ENCODE peak calls at places on chromosomes 16 and 17, in ten cellular contexts. J is H1, I is spleen, Q is suprapubic skin, H is endothelial cell of umbilical vein, C is transverse colon, V is HCT116, A is esophagus muscularis mucosa, Z is sigmoid colon, M is stomach. N is an unnamed sample.

GRCh38 chr17:72136692-72137550 is 16.1 kb downstream of the SOX9 start:
- DNase-seq in M (no peak), A (no peak), V (peak; percentile 61), J (no peak), H (no peak), I (no peak), C (no peak), Z (no peak), Q (no peak), N (no peak)

GRCh38 chr16:89490386-89491237 is at the start of gene ANKRD11:
- DNase-seq in Q (peak; percentile 100), J (peak; percentile 99), M (peak; percentile 98), V (peak; percentile 100), A (peak; percentile 100), I (peak; percentile 99), H (peak; percentile 100), Z (peak; percentile 100), C (peak; percentile 99), N (peak; percentile 99)

GRCh38 chr16:30428055-30428454 is 1.8 kb downstream of the DCTPP1 start:
- DNase-seq in I (no peak), C (no peak), M (no peak), Z (no peak), H (no peak), A (no peak), Q (no peak), J (no peak), V (no peak), N (no peak)

GRCh38 chr17:77470800-77471733 is 330.3 kb downstream of the SEC14L1 start:
- DNase-seq in Q (no peak), M (no peak), J (no peak), Z (no peak), I (no peak), C (no peak), V (peak; percentile 28), H (no peak), A (no peak), N (no peak)

GRCh38 chr17:5434984-5435383 is 4.0 kb downstream of the C1QBP start:
- DNase-seq in V (no peak), I (no peak), Q (no peak), J (no peak), M (no peak), H (no peak), A (no peak), C (no peak), Z (no peak), N (no peak)

GRCh38 chr16:20853981-20854620 is 46.1 kb downstream of the DCUN1D3 start:
- DNase-seq in I (no peak), A (no peak), J (no peak), Z (no peak), M (no peak), Q (no peak), H (peak; percentile 63), C (no peak), V (no peak), N (no peak)

GRCh38 chr16:1181715-1182671 is 29.1 kb downstream of the CACNA1H start:
- DNase-seq in Q (no peak), V (no peak), Z (peak; percentile 94), I (no peak), J (no peak), A (no peak), M (peak; percentile 60), H (peak; percentile 59), C (peak; percentile 61), N (peak; percentile 62)

GRCh38 chr17:22131740-22132139 is 439.4 kb downstream of the KCNJ18 start:
- DNase-seq in J (no peak), C (no peak), Z (no peak), V (no peak), I (no peak), A (no peak), Q (no peak), H (no peak), M (no peak), N (no peak)

GRCh38 chr17:46894476-46895151 is 28.3 kb upstream of the GOSR2 start:
- DNase-seq in A (no peak), V (no peak), Q (no peak), Z (no peak), C (no peak), J (no peak), I (no peak), M (no peak), H (no peak), N (peak; percentile 66)

GRCh38 chr17:6711681-6712057 is 1.5 kb downstream of the SLC13A5 start:
- DNase-seq in A (no peak), H (no peak), I (no peak), Z (no peak), C (no peak), Q (no peak), J (no peak), V (no peak), M (no peak), N (no peak)

GRCh38 chr16:70437017-70437581 is 1.8 kb downstream of the ST3GAL2 start:
- DNase-seq in I (no peak), V (no peak), C (no peak), H (peak; percentile 90), Q (no peak), Z (no peak), M (no peak), J (peak; percentile 70), A (no peak), N (no peak)

GRCh38 chr17:21513012-21513570 is 136.9 kb downstream of the KCNJ12 start:
- DNase-seq in M (peak; percentile 83), V (peak; percentile 57), Z (peak; percentile 89), H (peak; percentile 64), A (peak; percentile 94), C (peak; percentile 77), Q (peak; percentile 85), J (peak; percentile 27), I (peak; percentile 94), N (peak; percentile 88)

GRCh38 chr17:34692932-34693331 is 113.5 kb downstream of the TMEM132E start:
- DNase-seq in V (no peak), M (no peak), H (no peak), A (no peak), C (no peak), J (no peak), Q (no peak), I (no peak), Z (no peak), N (no peak)

GRCh38 chr16:84845496-84846002 is 25.8 kb downstream of the CRISPLD2 start:
- DNase-seq in V (no peak), I (no peak), A (no peak), H (no peak), C (peak; percentile 45), M (no peak), Q (no peak), Z (no peak), J (no peak), N (no peak)

GRCh38 chr16:23141959-23142740 is 7.1 kb downstream of the USP31 start:
- DNase-seq in M (no peak), C (no peak), Z (no peak), H (no peak), A (peak; percentile 79), I (no peak), V (no peak), J (no peak), Q (no peak), N (no peak)

GRCh38 chr16:15034266-15035162 is 21.4 kb downstream of the NTAN1 start:
- DNase-seq in H (peak; percentile 89), Z (peak; percentile 50), M (no peak), I (no peak), V (no peak), J (no peak), A (no peak), C (no peak), Q (peak; percentile 75), N (peak; percentile 26)

GRCh38 chr16:4850211-4850610 is 2.9 kb downstream of the UBN1 start:
- DNase-seq in Q (no peak), C (no peak), H (peak; percentile 23), M (no peak), A (no peak), V (no peak), I (no peak), Z (no peak), J (no peak), N (no peak)

GRCh38 chr16:4846503-4846900 is 586 bp downstream of the GLYR1 start:
- DNase-seq in Q (peak; percentile 78), Z (peak; percentile 70), M (peak; percentile 66), V (no peak), J (no peak), I (peak; percentile 92), A (peak; percentile 92), H (peak; percentile 77), C (peak; percentile 71), N (no peak)

GRCh38 chr16:4847774-4848587 is 700 bp downstream of the UBN1 start:
- DNase-seq in H (peak; percentile 82), M (peak; percentile 73), I (peak; percentile 91), Q (peak; percentile 77), A (peak; percentile 92), J (no peak), V (no peak), Z (peak; percentile 81), C (peak; percentile 61), N (peak; percentile 70)

GRCh38 chr16:4852221-4852872 is 5.1 kb downstream of the UBN1 start:
- DNase-seq in Z (no peak), V (no peak), C (peak; percentile 31), Q (no peak), H (peak; percentile 69), M (no peak), J (no peak), I (no peak), A (no peak), N (no peak)

GRCh38 chr16:4846901-4847773 is at the start of the genes GLYR1 and UBN1:
- DNase-seq in Z (peak; percentile 99), M (peak; percentile 100), C (peak; percentile 100), A (peak; percentile 100), H (peak; percentile 97), Q (peak; percentile 100), V (peak; percentile 86), J (peak; percentile 85), I (peak; percentile 99), N (peak; percentile 100)
- TF ChIP-seq POLR2A in Z (peak; percentile 70), M (no peak), C (peak; percentile 86), A (peak; percentile 41), H (peak; percentile 81), Q (peak; percentile 73), V (peak; percentile 55), J (peak; percentile 84), I (no peak), N (peak; percentile 93)

GRCh38 chr17:60167095-60167741 is 17.4 kb downstream of the CA4 start:
- DNase-seq in H (no peak), Q (no peak), C (no peak), A (no peak), V (no peak), I (no peak), M (peak; percentile 82), Z (no peak), J (no peak), N (no peak)
- H3K4me1 ChIP-seq in H (peaks cover 20% of the 10 kb centered on the region), Q (peaks cover 8% of the 10 kb centered on the region), C (peaks cover 6% of the 10 kb centered on the region), A (peaks cover 20% of the 10 kb centered on the region), V (peaks cover 21% of the 10 kb centered on the region), I (peaks cover 14% of the 10 kb centered on the region), M (peaks cover 66% of the 10 kb centered on the region), Z (no peaks in the 10 kb centered on the region), J (peaks cover 17% of the 10 kb centered on the region), N (peaks cover 60% of the 10 kb centered on the region)

GRCh38 chr17:28335959-28336871 is 654 bp downstream of the TNFAIP1 start:
- DNase-seq in V (peak; percentile 75), Z (peak; percentile 71), I (peak; percentile 87), A (no peak), Q (peak; percentile 86), C (peak; percentile 64), H (peak; percentile 91), M (peak; percentile 68), J (no peak), N (peak; percentile 76)
- TF ChIP-seq POLR2AphosphoS5 in V (no peak), Z (no peak), I (no peak), A (peak; percentile 70), Q (peak; percentile 51), C (peak; percentile 70), H (no peak), M (peak; percentile 77), J (peak; percentile 2), N (peak; percentile 82)

DNA sequence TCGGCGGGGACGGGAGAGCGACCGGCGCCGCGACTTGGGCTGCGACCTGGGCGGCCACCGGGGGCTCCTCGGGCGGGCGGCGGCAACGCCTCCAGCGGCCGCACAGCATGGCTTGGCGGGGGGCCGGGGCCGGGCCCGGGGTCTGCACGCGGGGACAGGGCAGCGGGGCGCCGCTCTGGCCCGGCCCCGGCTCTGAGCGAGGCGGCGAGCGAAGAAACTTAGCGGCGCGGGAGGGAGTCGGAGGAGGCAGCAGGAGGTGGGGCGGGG is at the start of gene PLCD3:
- DNase-seq in Z (no peak), Q (no peak), C (no peak), J (no peak), V (no peak), M (no peak), H (no peak), A (no peak), I (no peak), N (peak; percentile 95)
- TF ChIP-seq POLR2A in Z (no peak), Q (no peak), C (no peak), J (peak; percentile 34), V (no peak), M (no peak), H (peak; percentile 69), A (no peak), I (no peak), N (no peak)

N was measured in upper lobe of left lung.